ENCODE peak calls at places on chromosomes 4 and X, in four cellular contexts. N is right atrium auricular region, Z is colonic mucosa, R is tibial artery. X is an unnamed sample.

GRCh38 chr4:151195801-151196200 is 81.2 kb upstream of the PRSS48 start:
- DNase-seq in N (no peak), Z (no peak), R (no peak), X (no peak)

GRCh38 chr4:37825943-37826281 is 574 bp upstream of the PGM2 start:
- DNase-seq in N (no peak), Z (peak; percentile 41), R (no peak), X (no peak)

GRCh38 chr4:16775411-16776154 is 122.9 kb downstream of the LDB2 start:
- DNase-seq in N (no peak), Z (no peak), R (no peak), X (no peak)

GRCh38 chrX:153638436-153639176 is 8.4 kb upstream of the DUSP9 start:
- DNase-seq in N (no peak), Z (no peak), R (no peak), X (no peak)

GRCh38 chrX:108307408-108308085 is 130.7 kb downstream of the COL4A6 start:
- DNase-seq in N (no peak), Z (no peak), R (peak; percentile 63), X (no peak)

GRCh38 chrX:153476628-153477027 is 6.3 kb upstream of the HAUS7 start:
- DNase-seq in N (no peak), Z (no peak), R (peak; percentile 90), X (no peak)

GRCh38 chr4:87330761-87331160 is 8.1 kb upstream of the HSD17B13 start:
- DNase-seq in N (no peak), Z (no peak), R (no peak), X (no peak)

GRCh38 chrX:55668084-55668483 is 44.9 kb downstream of the FOXR2 start:
- DNase-seq in N (no peak), Z (no peak), R (no peak), X (no peak)

GRCh38 chr4:2432991-2433530 is 14.3 kb downstream of the CFAP99 start:
- DNase-seq in N (no peak), Z (no peak), R (peak; percentile 57), X (peak; percentile 88)

GRCh38 chrX:318739-319578 is at the start of gene GTPBP6:
- DNase-seq in N (peak; percentile 100), Z (peak; percentile 100), R (peak; percentile 100), X (peak; percentile 100)

GRCh38 chrX:118437283-118437682 is 58.3 kb upstream of the DOCK11 start:
- DNase-seq in N (no peak), Z (no peak), R (no peak), X (no peak)

GRCh38 chr4:81421346-81422218 is 50.1 kb downstream of the RASGEF1B start:
- DNase-seq in N (no peak), Z (peak; percentile 76), R (no peak), X (no peak)

GRCh38 chr4:9976781-9977180 is 44.5 kb downstream of the SLC2A9 start:
- DNase-seq in N (peak; percentile 11), Z (no peak), R (no peak), X (no peak)

GRCh38 chr4:87505862-87506261 is 23.3 kb downstream of the SPARCL1 start:
- DNase-seq in N (no peak), Z (no peak), R (no peak), X (no peak)

GRCh38 chr4:180999217-180999616 is 1244.0 kb upstream of the TENM3 start:
- DNase-seq in N (no peak), Z (no peak), R (no peak), X (no peak)

GRCh38 chr4:127313767-127314166 is 319.0 kb upstream of the INTU start:
- DNase-seq in N (no peak), Z (no peak), R (no peak), X (no peak)

GRCh38 chrX:110733166-110733565 is 62.5 kb downstream of the CHRDL1 start:
- DNase-seq in N (no peak), Z (no peak), R (no peak), X (no peak)

GRCh38 chrX:4547218-4547836 is 833.9 kb upstream of the PRKX start:
- DNase-seq in N (peak; percentile 62), Z (peak; percentile 27), R (no peak), X (peak; percentile 50)

GRCh38 chr4:64158648-64159326 is 250.5 kb downstream of the TECRL start:
- DNase-seq in N (no peak), Z (peak; percentile 44), R (no peak), X (no peak)

GRCh38 chr4:103018391-103019318 is 850 bp downstream of the SLC9B1 start:
- DNase-seq in N (no peak), Z (peak; percentile 35), R (peak; percentile 67), X (no peak)

GRCh38 chrX:118682258-118683014 is 45.0 kb upstream of the IL13RA1 start:
- DNase-seq in N (no peak), Z (no peak), R (no peak), X (no peak)

GRCh38 chr4:139508581-139509237 is 47.3 kb downstream of the SETD7 start:
- DNase-seq in N (no peak), Z (no peak), R (no peak), X (no peak)

GRCh38 chr4:183100827-183101226 is 1.8 kb downstream of the WWC2 start:
- DNase-seq in N (no peak), Z (no peak), R (no peak), X (no peak)

GRCh38 chr4:20883231-20883630 is 183.0 kb downstream of the PACRGL start:
- DNase-seq in N (no peak), Z (no peak), R (no peak), X (no peak)

GRCh38 chrX:133645977-133646750 is 230.9 kb upstream of the GPC4 start:
- DNase-seq in N (no peak), Z (no peak), R (no peak), X (no peak)

GRCh38 chr4:165138843-165139242 is 26.2 kb upstream of the TMEM192 start:
- DNase-seq in N (no peak), Z (no peak), R (no peak), X (no peak)

GRCh38 chr4:162485486-162485885 is 321.7 kb upstream of the FSTL5 start:
- DNase-seq in N (no peak), Z (no peak), R (no peak), X (no peak)

GRCh38 chr4:1202526-1203378 is 30.4 kb upstream of the SPON2 start:
- DNase-seq in N (peak; percentile 55), Z (peak; percentile 17), R (peak; percentile 63), X (peak; percentile 11)

GRCh38 chrX:132636080-132636479 is 147.2 kb upstream of the MBNL3 start:
- DNase-seq in N (no peak), Z (no peak), R (no peak), X (no peak)

GRCh38 chr4:80365928-80366327 is 30.4 kb downstream of the CFAP299 start:
- DNase-seq in N (no peak), Z (peak; percentile 58), R (no peak), X (no peak)

GRCh38 chr4:159191989-159192388 is 89.1 kb downstream of the RAPGEF2 start:
- DNase-seq in N (no peak), Z (no peak), R (no peak), X (no peak)

GRCh38 chrX:17499512-17499911 is 124.5 kb downstream of the NHS start:
- DNase-seq in N (no peak), Z (no peak), R (no peak), X (no peak)

GRCh38 chr4:56424697-56425514 is 10.5 kb downstream of the PPAT start:
- DNase-seq in N (no peak), Z (peak; percentile 44), R (no peak), X (no peak)

GRCh38 chrX:39472161-39472560 is 625.6 kb downstream of the BCOR start:
- DNase-seq in N (no peak), Z (no peak), R (no peak), X (no peak)

GRCh38 chrX:118595501-118596042 is 100.0 kb downstream of the DOCK11 start:
- DNase-seq in N (no peak), Z (no peak), R (no peak), X (no peak)

GRCh38 chr4:55866290-55866907 is 13.0 kb downstream of the EXOC1 start:
- DNase-seq in N (no peak), Z (no peak), R (no peak), X (no peak)

GRCh38 chr4:94653095-94653649 is 104.6 kb upstream of the BMPR1B start:
- DNase-seq in N (no peak), Z (no peak), R (no peak), X (no peak)
- H3K27ac ChIP-seq in N (no peak overlapping the region), Z (no peak overlapping the region), R (no peak overlapping the region), X (no peak overlapping the region)

DNA sequence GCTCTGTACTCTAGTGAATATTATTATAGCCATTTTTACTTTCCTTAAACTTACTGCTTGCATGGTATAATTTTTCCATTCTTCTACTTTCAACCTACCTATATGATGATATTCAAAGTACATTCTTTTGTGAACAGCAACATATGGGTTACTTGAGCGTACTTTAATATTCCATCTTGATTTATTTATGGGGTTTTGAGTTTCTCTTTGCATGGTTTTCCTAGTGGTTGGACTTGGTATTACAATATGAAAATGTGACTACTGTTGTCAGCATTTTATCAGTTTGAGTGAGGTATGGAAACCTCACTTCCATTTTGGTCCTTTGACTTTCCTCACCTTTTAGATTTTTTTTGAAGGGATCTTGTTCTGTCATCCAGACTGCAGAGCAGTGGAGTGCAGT is 35.9 kb downstream of the ADGRG4 start:
- DNase-seq in N (no peak), Z (no peak), R (no peak), X (no peak)
- TF ChIP-seq CTCF in N (no peak), Z (peak; percentile 22), R (no peak), X (peak; percentile 41)

GRCh38 chr4:61201562-61202099 is 1.5 kb downstream of the ADGRL3 start:
- DNase-seq in N (no peak), Z (no peak), R (no peak), X (no peak)
- H3K27ac ChIP-seq in N (no peak overlapping the region), Z (peak overlapping the region; percentile 22), R (peak overlapping the region; percentile 86), X (peak overlapping the region; percentile 91)

GRCh38 chr4:4327652-4328121 is 37.6 kb downstream of the ZBTB49 start:
- DNase-seq in N (peak; percentile 70), Z (no peak), R (peak; percentile 50), X (no peak)
- TF ChIP-seq CTCF in N (peak; percentile 14), Z (no peak), R (no peak), X (no peak)

GRCh38 chr4:6439120-6439757 is 33.2 kb downstream of the PPP2R2C start:
- DNase-seq in N (no peak), Z (no peak), R (no peak), X (no peak)
- H3K27ac ChIP-seq in N (no peak overlapping the region), Z (no peak overlapping the region), R (no peak overlapping the region), X (peak overlapping the region; percentile 66)

GRCh38 chrX:30620980-30621716 is 32.1 kb upstream of the GK start:
- DNase-seq in N (no peak), Z (no peak), R (no peak), X (no peak)

GRCh38 chrX:30620125-30620524 is 33.1 kb upstream of the GK start:
- DNase-seq in N (no peak), Z (no peak), R (no peak), X (no peak)

GRCh38 chrX:30615229-30615628 is 37.7 kb upstream of the TASL start:
- DNase-seq in N (no peak), Z (no peak), R (no peak), X (no peak)

GRCh38 chrX:30622361-30622760 is 30.9 kb upstream of the GK start:
- DNase-seq in N (no peak), Z (no peak), R (no peak), X (no peak)

DNA sequence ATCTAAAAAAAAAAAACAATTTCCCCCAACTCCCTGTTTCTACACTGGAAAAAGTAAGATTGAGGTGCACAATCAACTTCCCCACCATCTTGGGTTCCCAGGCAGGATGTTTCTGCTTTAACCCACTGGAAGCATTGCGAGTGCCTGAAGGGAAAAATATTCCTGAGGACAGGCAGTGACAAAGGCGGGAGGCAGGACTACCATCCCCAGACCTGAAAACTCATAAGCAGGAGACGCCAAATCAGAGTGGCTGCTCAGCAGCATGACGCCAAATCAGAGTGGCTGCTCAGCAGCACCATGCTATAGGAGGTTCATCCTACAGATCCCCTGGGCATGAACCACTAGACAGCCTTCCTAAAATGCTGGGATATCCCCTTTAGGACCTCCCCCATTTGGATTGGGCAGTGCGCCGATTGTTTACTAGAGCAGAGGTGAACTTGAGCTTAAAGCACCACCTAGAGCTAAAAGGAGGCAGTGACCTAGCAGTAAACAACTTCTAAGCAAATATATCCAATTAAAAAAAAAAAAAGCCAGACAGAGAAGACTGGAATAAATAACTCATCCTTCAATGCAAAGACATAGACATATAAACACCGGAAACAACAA is 35.0 kb upstream of the GK start:
- DNase-seq in N (no peak), Z (no peak), R (no peak), X (no peak)
- TF ChIP-seq CTCF in N (no peak), Z (no peak), R (no peak), X (no peak)